ENCODE peak calls at places on chromosome 3, in ten cellular contexts. I, W, H, F, J, K, B, G, X and L are unnamed samples.

GRCh38 chr3:138941259-138941885 is 5.6 kb downstream of the FOXL2 start:
- DNase-seq in I (no peak), W (peak), H (peak), F (no peak), J (no peak), K (peak), B (no peak), G (no peak), X (no peak), L (no peak)

GRCh38 chr3:9229325-9229724 is 20.1 kb downstream of the SRGAP3 start:
- DNase-seq in I (no peak), W (no peak), H (no peak), F (no peak), J (no peak), K (no peak), B (no peak), G (no peak), X (no peak), L (no peak)

GRCh38 chr3:194572944-194573491 is 60.2 kb downstream of the TMEM44 start:
- DNase-seq in I (no peak), W (no peak), H (peak), F (no peak), J (no peak), K (no peak), B (no peak), G (no peak), X (no peak), L (no peak)

GRCh38 chr3:171181907-171182690 is 155.6 kb upstream of the SLC2A2 start:
- DNase-seq in I (no peak), W (no peak), H (peak), F (no peak), J (no peak), K (no peak), B (no peak), G (no peak), X (no peak), L (no peak)

GRCh38 chr3:127789051-127789450 is 33.3 kb downstream of the MGLL start:
- DNase-seq in I (no peak), W (no peak), H (no peak), F (no peak), J (no peak), K (no peak), B (no peak), G (no peak), X (no peak), L (no peak)

GRCh38 chr3:11610044-11610671 is 33.6 kb downstream of the VGLL4 start:
- DNase-seq in I (no peak), W (no peak), H (peak), F (no peak), J (no peak), K (no peak), B (no peak), G (no peak), X (no peak), L (no peak)

GRCh38 chr3:4754180-4755086 is 224.8 kb upstream of the BHLHE40 start:
- DNase-seq in I (no peak), W (no peak), H (peak), F (no peak), J (no peak), K (no peak), B (peak), G (no peak), X (no peak), L (no peak)

GRCh38 chr3:113533534-113533892 is 1.2 kb downstream of the SIDT1 start:
- DNase-seq in I (no peak), W (peak), H (no peak), F (no peak), J (no peak), K (no peak), B (peak), G (no peak), X (no peak), L (no peak)

GRCh38 chr3:68467465-68467864 is 464.9 kb downstream of the TAFA4 start:
- DNase-seq in I (no peak), W (no peak), H (no peak), F (no peak), J (no peak), K (no peak), B (no peak), G (no peak), X (no peak), L (no peak)

GRCh38 chr3:49263490-49263889 is 13.5 kb downstream of the C3orf62 start:
- DNase-seq in I (no peak), W (no peak), H (no peak), F (no peak), J (no peak), K (no peak), B (no peak), G (no peak), X (no peak), L (no peak)

GRCh38 chr3:124635169-124635539 is 95.1 kb upstream of the UMPS start:
- DNase-seq in I (no peak), W (no peak), H (no peak), F (no peak), J (no peak), K (no peak), B (no peak), G (no peak), X (no peak), L (no peak)

GRCh38 chr3:172140499-172141391 is 101.4 kb downstream of the FNDC3B start:
- DNase-seq in I (no peak), W (no peak), H (peak), F (no peak), J (peak), K (no peak), B (no peak), G (no peak), X (peak), L (no peak)